ENCODE peak calls at places on chromosome 3, in nine cellular contexts. H is GM23338; V is endothelial cell of umbilical vein; W is IMR-90; O is pancreas; J is naive thymus-derived CD4-positive, alpha-beta T cell; Z is upper lobe of right lung; B is mesendoderm; E is iPS DF 6.9. D is an unnamed sample. For H3K4me1, the result is how much of the 10 kb centered on the place peaks cover.

GRCh38 chr3:32869513-32870047 is 51.8 kb downstream of the TRIM71 start:
- DNase-seq in V (no peak), W (no peak), E (peak), H (peak), B (peak), O (no peak), Z (no peak), J (no peak), D (no peak)

GRCh38 chr3:184500344-184500923 is 61.2 kb upstream of the EPHB3 start:
- DNase-seq in V (no peak), H (peak), B (no peak), E (no peak), Z (no peak), W (no peak), J (no peak), O (no peak), D (no peak)

GRCh38 chr3:48467473-48468267 is 21.1 kb downstream of the ATRIP start:
- DNase-seq in J (no peak), H (no peak), W (no peak), Z (no peak), E (no peak), B (no peak), V (no peak), O (no peak), D (no peak)

GRCh38 chr3:197854596-197855343 is 63.7 kb downstream of the LRCH3 start:
- DNase-seq in J (no peak), B (peak), Z (no peak), V (peak), H (peak), E (peak), O (no peak), W (peak), D (no peak)

GRCh38 chr3:16303037-16303436 is 38.0 kb downstream of the OXNAD1 start:
- DNase-seq in W (no peak), O (no peak), E (no peak), V (no peak), H (no peak), Z (no peak), B (no peak), J (no peak), D (no peak)

GRCh38 chr3:5006755-5007202 is 27.5 kb downstream of the BHLHE40 start:
- DNase-seq in W (no peak), H (no peak), E (no peak), Z (no peak), B (no peak), V (no peak), O (no peak), J (peak), D (no peak)

GRCh38 chr3:47961815-47962606 is 54.2 kb downstream of the MAP4 start:
- DNase-seq in H (peak), J (peak), E (peak), Z (no peak), O (no peak), V (no peak), B (peak), W (no peak), D (no peak)

GRCh38 chr3:38133209-38133556 is 3.7 kb downstream of the ACAA1 start:
- DNase-seq in H (no peak), E (no peak), W (no peak), B (no peak), Z (no peak), V (no peak), O (no peak), J (no peak), D (peak)

GRCh38 chr3:174620138-174620537 is 239.0 kb upstream of the NAALADL2 start:
- DNase-seq in Z (no peak), B (no peak), W (no peak), J (no peak), H (peak), E (no peak), V (peak), O (no peak), D (no peak)

GRCh38 chr3:49914906-49915305 is 11.2 kb upstream of the MST1R start:
- DNase-seq in W (no peak), H (no peak), Z (no peak), V (no peak), B (no peak), O (no peak), E (no peak), J (no peak), D (no peak)

GRCh38 chr3:9912294-9912935 is 4.5 kb upstream of the IL17RC start:
- DNase-seq in Z (no peak), V (no peak), J (no peak), H (no peak), O (no peak), B (no peak), W (peak), E (no peak), D (no peak)

GRCh38 chr3:58039609-58040008 is 31.4 kb downstream of the FLNB start:
- DNase-seq in E (no peak), Z (no peak), W (no peak), O (no peak), J (no peak), V (no peak), B (no peak), H (no peak), D (no peak)

GRCh38 chr3:193828477-193828876 is 235.5 kb downstream of the OPA1 start:
- DNase-seq in V (no peak), W (no peak), Z (no peak), J (no peak), O (no peak), H (peak), B (no peak), E (no peak), D (peak)

GRCh38 chr3:55675478-55675877 is 188.4 kb upstream of the WNT5A start:
- DNase-seq in V (no peak), W (no peak), J (no peak), O (no peak), Z (no peak), H (no peak), B (no peak), E (no peak), D (no peak)

GRCh38 chr3:116423365-116423764 is 21.9 kb downstream of the LSAMP start:
- DNase-seq in V (no peak), H (peak), B (no peak), W (peak), J (no peak), Z (no peak), O (no peak), E (no peak), D (no peak)

GRCh38 chr3:148175215-148175614 is 522.5 kb upstream of the AGTR1 start:
- DNase-seq in J (no peak), Z (no peak), W (peak), E (no peak), O (no peak), B (no peak), V (no peak), H (no peak), D (no peak)

GRCh38 chr3:171317133-171317532 is 143.1 kb downstream of the TNIK start:
- DNase-seq in H (no peak), V (peak), B (no peak), Z (no peak), O (no peak), J (no peak), W (no peak), E (no peak), D (no peak)

GRCh38 chr3:72144773-72145505 is 360.0 kb upstream of the PROK2 start:
- DNase-seq in B (peak), W (no peak), V (no peak), E (no peak), J (no peak), O (no peak), Z (no peak), H (no peak), D (no peak)

GRCh38 chr3:72149645-72150044 is 364.7 kb upstream of the PROK2 start:
- DNase-seq in O (no peak), H (no peak), W (no peak), J (no peak), V (no peak), B (no peak), E (no peak), Z (no peak), D (no peak)

GRCh38 chr3:72145506-72146380 is 360.8 kb upstream of the PROK2 start:
- DNase-seq in O (no peak), Z (no peak), E (no peak), V (no peak), B (peak), H (peak), W (peak), J (no peak), D (no peak)

GRCh38 chr3:72150634-72151412 is 365.9 kb upstream of the PROK2 start:
- DNase-seq in H (no peak), B (no peak), V (no peak), E (no peak), W (no peak), J (no peak), Z (no peak), O (no peak), D (peak)

DNA sequence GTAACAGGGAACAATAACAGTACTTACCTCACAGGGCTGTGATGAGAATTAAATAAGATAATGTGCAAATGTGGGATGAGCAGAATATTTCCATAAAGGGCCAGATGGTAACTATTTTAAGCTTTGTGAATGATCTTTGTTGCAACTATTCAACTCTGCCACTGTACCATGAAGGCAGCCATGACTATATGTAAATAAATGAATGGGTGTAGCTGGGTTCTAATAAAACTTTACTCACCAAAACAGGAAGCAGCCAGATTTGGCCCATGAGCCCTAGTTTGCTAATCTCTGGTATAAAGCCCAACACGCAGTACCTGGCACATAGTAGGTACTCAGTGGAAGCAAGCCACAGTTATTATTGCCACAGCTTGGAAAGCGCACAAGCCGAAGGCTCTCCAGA is 362.7 kb upstream of the PROK2 start:
- DNase-seq in Z (no peak), W (no peak), E (no peak), B (no peak), V (no peak), J (no peak), H (no peak), O (no peak), D (no peak)
- H3K4me1 ChIP-seq in Z (under half), W (under half), E (under half), B (under half), V (under half), J (under half), H (under half), O (under half), D (under half)

GRCh38 chr3:42732829-42733459 is 30.3 kb upstream of the HHATL start:
- DNase-seq in B (peak), E (no peak), W (no peak), H (peak), J (no peak), V (no peak), O (no peak), Z (no peak), D (no peak)
- H3K4me1 ChIP-seq in B (under half), E (under half), W (under half), H (under half), J (under half), V (under half), O (under half), Z (under half), D (under half)

GRCh38 chr3:39181408-39182335 is 10.7 kb downstream of the XIRP1 start:
- DNase-seq in E (no peak), B (no peak), J (no peak), W (no peak), O (no peak), Z (no peak), H (no peak), V (no peak), D (no peak)
- H3K4me1 ChIP-seq in E (under half), B (under half), J (under half), W (under half), O (under half), Z (under half), H (under half), V (under half), D (under half)

GRCh38 chr3:45597166-45597565 is 2.6 kb downstream of the LIMD1 start:
- DNase-seq in J (no peak), B (no peak), V (no peak), W (peak), E (no peak), Z (no peak), O (no peak), H (no peak), D (peak)

GRCh38 chr3:45593708-45594601 is 596 bp upstream of the LIMD1 start:
- DNase-seq in Z (peak), O (peak), V (peak), H (peak), B (peak), W (peak), E (no peak), J (peak), D (peak)

GRCh38 chr3:45595364-45596154 is 1.0 kb downstream of the LIMD1 start:
- DNase-seq in W (no peak), J (no peak), V (no peak), B (no peak), O (peak), E (no peak), H (no peak), Z (no peak), D (peak)

GRCh38 chr3:45597581-45597980 is 3.0 kb downstream of the LIMD1 start:
- DNase-seq in Z (no peak), O (no peak), B (no peak), J (no peak), V (no peak), E (no peak), W (no peak), H (no peak), D (no peak)

GRCh38 chr3:45596290-45596791 is 1.8 kb downstream of the LIMD1 start:
- DNase-seq in W (no peak), B (no peak), J (no peak), E (no peak), Z (no peak), O (no peak), H (no peak), V (no peak), D (peak)
- H3K4me1 ChIP-seq in W (under half), B (under half), J (half or more), E (under half), Z (half or more), O (half or more), H (under half), V (under half), D (half or more)

DNA sequence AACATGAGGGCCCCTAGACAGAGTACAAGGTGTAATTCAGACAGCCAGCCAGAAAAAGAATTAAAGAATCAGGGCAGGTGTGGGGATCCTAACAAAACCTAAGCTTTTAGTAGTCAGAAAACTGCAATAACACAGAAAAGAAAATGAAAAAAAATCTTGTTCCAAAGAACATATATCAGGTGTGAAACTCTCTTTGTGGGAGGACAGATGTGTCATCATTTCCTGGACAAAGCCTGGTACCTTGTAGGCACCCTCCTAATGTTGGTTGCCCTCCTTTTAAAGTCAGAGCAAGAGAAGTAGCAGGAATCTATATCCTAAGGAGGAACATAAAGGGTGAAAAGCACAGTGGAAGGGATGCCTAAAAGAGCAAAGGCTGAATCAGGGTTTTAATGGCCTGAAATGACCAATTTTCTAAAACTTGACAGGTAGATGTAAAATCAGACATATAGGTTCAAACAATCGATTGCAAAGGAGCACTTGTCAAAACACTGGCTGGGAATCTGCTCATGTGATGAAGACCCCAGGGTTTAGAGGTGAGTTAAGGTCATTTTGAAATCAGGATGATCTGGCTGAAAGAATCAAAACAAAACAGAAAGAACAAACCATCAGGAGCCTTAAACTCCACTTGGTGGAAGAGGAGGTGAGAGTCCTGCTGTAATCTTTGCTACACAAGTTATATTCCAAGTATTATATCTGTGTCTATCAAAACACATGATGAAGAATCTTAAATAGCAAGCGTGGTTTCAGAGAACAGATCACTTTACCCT is 54.9 kb downstream of the TGFBR2 start:
- DNase-seq in E (no peak), H (no peak), B (no peak), O (no peak), V (no peak), J (no peak), Z (no peak), W (no peak), D (no peak)
- H3K4me1 ChIP-seq in E (under half), H (half or more), B (under half), O (under half), V (half or more), J (half or more), Z (half or more), W (under half), D (under half)

GRCh38 chr3:13414040-13414729 is 5.9 kb downstream of the NUP210 start:
- DNase-seq in V (no peak), B (no peak), W (no peak), H (no peak), E (no peak), J (peak), Z (peak), O (no peak), D (peak)

GRCh38 chr3:13419356-13420050 is 619 bp downstream of the NUP210 start:
- DNase-seq in W (no peak), J (peak), H (peak), V (no peak), E (no peak), O (peak), B (peak), Z (peak), D (peak)

GRCh38 chr3:13416002-13416793 is 3.9 kb downstream of the NUP210 start:
- DNase-seq in J (no peak), B (peak), Z (no peak), W (no peak), V (no peak), H (peak), E (no peak), O (no peak), D (no peak)

GRCh38 chr3:13411186-13411860 is 8.8 kb downstream of the NUP210 start:
- DNase-seq in W (no peak), J (no peak), V (no peak), B (no peak), Z (peak), O (no peak), H (no peak), E (no peak), D (no peak)

GRCh38 chr3:13415236-13416001 is 4.7 kb downstream of the NUP210 start:
- DNase-seq in H (no peak), J (peak), B (no peak), W (no peak), O (no peak), V (no peak), Z (no peak), E (no peak), D (no peak)
- H3K4me1 ChIP-seq in H (under half), J (half or more), B (under half), W (under half), O (under half), V (under half), Z (under half), E (under half), D (under half)

DNA sequence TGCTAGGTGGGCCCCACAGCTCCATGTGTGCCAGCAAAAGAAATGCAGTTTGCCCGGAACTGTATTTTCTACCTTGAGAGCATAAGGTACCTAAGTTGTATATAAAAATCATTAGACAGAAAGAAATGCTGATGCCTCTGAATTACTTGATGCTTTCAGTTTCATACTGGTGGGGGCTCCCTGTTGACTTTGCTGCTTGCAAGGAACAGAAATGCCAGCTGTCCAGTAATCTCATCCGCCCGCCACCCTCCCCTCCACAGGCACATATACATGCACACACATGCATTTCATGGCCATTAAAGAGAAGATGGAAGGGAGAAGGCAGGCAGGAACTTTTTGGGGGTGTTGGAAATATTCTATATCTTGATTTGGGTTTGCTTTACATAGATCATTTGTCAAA is 38.4 kb downstream of the LIMD1 start:
- DNase-seq in B (no peak), E (no peak), V (no peak), J (no peak), O (no peak), H (no peak), Z (no peak), W (no peak), D (no peak)
- H3K4me1 ChIP-seq in B (under half), E (under half), V (under half), J (under half), O (under half), H (under half), Z (under half), W (under half), D (under half)

GRCh38 chr3:124774305-124774673 is 44.0 kb downstream of the UMPS start:
- DNase-seq in O (no peak), W (peak), Z (no peak), H (peak), E (peak), J (no peak), V (peak), B (peak), D (peak)

GRCh38 chr3:124770341-124771082 is 40.3 kb downstream of the UMPS start:
- DNase-seq in O (no peak), J (no peak), V (no peak), Z (no peak), E (no peak), W (no peak), H (no peak), B (no peak), D (no peak)

GRCh38 chr3:124773351-124774304 is 43.4 kb downstream of the UMPS start:
- DNase-seq in B (no peak), V (no peak), E (no peak), O (no peak), H (no peak), Z (no peak), W (no peak), J (no peak), D (no peak)

GRCh38 chr3:124771083-124771445 is 40.8 kb downstream of the UMPS start:
- DNase-seq in V (no peak), E (no peak), O (no peak), J (no peak), Z (no peak), H (no peak), W (no peak), B (no peak), D (no peak)

GRCh38 chr3:124772081-124772831 is 42.0 kb downstream of the UMPS start:
- DNase-seq in H (no peak), O (no peak), W (peak), V (peak), E (no peak), J (no peak), Z (no peak), B (no peak), D (no peak)
- H3K4me1 ChIP-seq in H (under half), O (under half), W (under half), V (half or more), E (under half), J (under half), Z (under half), B (under half), D (under half)

GRCh38 chr3:46576899-46577298 is 10.8 kb upstream of the LRRC2 start:
- DNase-seq in V (no peak), W (no peak), H (peak), O (no peak), Z (no peak), E (no peak), B (peak), J (no peak), D (no peak)
- H3K4me1 ChIP-seq in V (under half), W (under half), H (under half), O (under half), Z (under half), E (under half), B (under half), J (under half), D (under half)